ENCODE peak calls at places on chromosome 2, in seven cellular contexts. Q, N, F, H, Z, X and J are unnamed samples.

GRCh38 chr2:30670453-30670852 is 136.8 kb downstream of the CAPN13 start:
- DNase-seq in Q (no peak), N (peak; percentile 41), F (no peak), H (no peak), Z (no peak), X (no peak), J (peak; percentile 22)

GRCh38 chr2:19738707-19739106 is 163.1 kb downstream of the TTC32 start:
- DNase-seq in Q (no peak), N (no peak), F (peak; percentile 18), H (peak; percentile 74), Z (no peak), X (peak; percentile 49), J (peak; percentile 43)

GRCh38 chr2:133523406-133523805 is 44.9 kb downstream of the NCKAP5 start:
- DNase-seq in Q (no peak), N (no peak), F (no peak), H (no peak), Z (no peak), X (no peak), J (no peak)

GRCh38 chr2:214034417-214034816 is 376.4 kb upstream of the VWC2L start:
- DNase-seq in Q (no peak), N (peak; percentile 47), F (no peak), H (no peak), Z (peak; percentile 48), X (no peak), J (no peak)

GRCh38 chr2:159185401-159186130 is 100.9 kb downstream of the WDSUB1 start:
- DNase-seq in Q (peak; percentile 19), N (no peak), F (no peak), H (peak; percentile 41), Z (no peak), X (peak; percentile 13), J (peak; percentile 65)

GRCh38 chr2:69177785-69178636 is 165.0 kb downstream of the ANTXR1 start:
- DNase-seq in Q (peak; percentile 77), N (peak; percentile 98), F (peak; percentile 80), H (peak; percentile 88), Z (peak; percentile 95), X (peak; percentile 96), J (peak; percentile 99)

GRCh38 chr2:70123051-70123828 is 36.0 kb downstream of the PCBP1 start:
- DNase-seq in Q (no peak), N (peak; percentile 76), F (peak; percentile 43), H (peak; percentile 70), Z (peak; percentile 77), X (peak; percentile 80), J (peak; percentile 84)

GRCh38 chr2:118059919-118060478 is 28.3 kb upstream of the INSIG2 start:
- DNase-seq in Q (no peak), N (no peak), F (no peak), H (peak; percentile 98), Z (no peak), X (peak; percentile 84), J (peak; percentile 82)

GRCh38 chr2:75087726-75088125 is 111.6 kb downstream of the TACR1 start:
- DNase-seq in Q (no peak), N (no peak), F (no peak), H (no peak), Z (no peak), X (peak; percentile 29), J (no peak)

GRCh38 chr2:130289780-130290179 is 52.9 kb upstream of the IMP4 start:
- DNase-seq in Q (no peak), N (no peak), F (no peak), H (no peak), Z (no peak), X (no peak), J (no peak)

GRCh38 chr2:159134979-159135378 is 151.5 kb downstream of the WDSUB1 start:
- DNase-seq in Q (no peak), N (no peak), F (no peak), H (no peak), Z (no peak), X (no peak), J (no peak)

GRCh38 chr2:160901631-160902030 is 258.6 kb upstream of the TANK start:
- DNase-seq in Q (no peak), N (no peak), F (no peak), H (no peak), Z (no peak), X (peak; percentile 43), J (peak; percentile 63)

GRCh38 chr2:65300772-65301711 is 73.4 kb downstream of the ACTR2 start:
- DNase-seq in Q (no peak), N (no peak), F (peak; percentile 24), H (peak; percentile 92), Z (peak; percentile 84), X (peak; percentile 94), J (peak; percentile 70)

GRCh38 chr2:216041438-216041837 is 28.1 kb upstream of the MREG start:
- DNase-seq in Q (no peak), N (no peak), F (no peak), H (no peak), Z (no peak), X (no peak), J (no peak)

GRCh38 chr2:177474904-177475474 is 82.4 kb downstream of the AGPS start:
- DNase-seq in Q (no peak), N (no peak), F (no peak), H (peak; percentile 53), Z (no peak), X (peak; percentile 84), J (no peak)

GRCh38 chr2:170711774-170712652 is 3.1 kb upstream of the SP5 start:
- DNase-seq in Q (peak; percentile 50), N (peak; percentile 83), F (no peak), H (no peak), Z (no peak), X (no peak), J (peak; percentile 50)

GRCh38 chr2:220949476-220949875 is 622.6 kb downstream of the EPHA4 start:
- DNase-seq in Q (no peak), N (no peak), F (no peak), H (no peak), Z (no peak), X (no peak), J (no peak)

GRCh38 chr2:204033601-204034495 is 97.3 kb downstream of the ICOS start:
- DNase-seq in Q (no peak), N (no peak), F (no peak), H (no peak), Z (no peak), X (no peak), J (no peak)

GRCh38 chr2:128258218-128258617 is 60.5 kb downstream of the HS6ST1 start:
- DNase-seq in Q (no peak), N (no peak), F (no peak), H (no peak), Z (no peak), X (no peak), J (no peak)

GRCh38 chr2:113219889-113220641 is 46.3 kb downstream of the PSD4 start:
- DNase-seq in Q (peak; percentile 77), N (no peak), F (peak; percentile 84), H (peak; percentile 67), Z (no peak), X (peak; percentile 62), J (peak; percentile 76)

GRCh38 chr2:171185941-171186340 is 25.2 kb upstream of the TLK1 start:
- DNase-seq in Q (no peak), N (no peak), F (no peak), H (peak; percentile 83), Z (no peak), X (peak; percentile 84), J (peak; percentile 47)

GRCh38 chr2:96342085-96342484 is 6.5 kb downstream of the NCAPH start:
- DNase-seq in Q (peak; percentile 35), N (no peak), F (no peak), H (peak; percentile 82), Z (no peak), X (peak; percentile 90), J (no peak)

GRCh38 chr2:102871707-102872106 is 109.9 kb downstream of the TMEM182 start:
- DNase-seq in Q (no peak), N (no peak), F (no peak), H (no peak), Z (no peak), X (no peak), J (no peak)

GRCh38 chr2:88054300-88055048 is 1.1 kb downstream of the KRCC1 start:
- DNase-seq in Q (no peak), N (no peak), F (no peak), H (peak; percentile 17), Z (peak; percentile 79), X (peak; percentile 30), J (peak; percentile 28)

GRCh38 chr2:233379034-233379433 is 24.7 kb downstream of the DGKD start:
- DNase-seq in Q (no peak), N (no peak), F (no peak), H (no peak), Z (no peak), X (no peak), J (no peak)

DNA sequence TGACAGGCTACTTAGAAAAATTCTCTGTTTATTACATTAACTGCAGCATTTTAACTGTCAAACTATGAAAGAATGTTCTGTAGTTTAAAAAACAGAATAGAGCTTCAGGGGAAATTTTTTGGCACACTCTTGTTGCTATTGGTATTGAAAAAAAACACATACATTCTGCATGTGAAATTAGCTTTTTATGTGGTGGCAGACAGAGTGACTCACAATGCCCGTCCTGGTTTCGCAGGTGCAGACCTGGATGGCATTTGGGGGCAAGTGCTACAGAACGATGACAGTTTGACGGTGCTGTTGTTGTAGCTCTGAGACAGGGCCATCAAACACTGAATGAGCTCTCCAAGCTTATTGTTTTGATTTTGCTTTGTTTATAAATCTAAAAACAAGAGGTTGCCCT is 105.0 kb upstream of the MAP3K20 start:
- DNase-seq in Q (no peak), N (no peak), F (no peak), H (no peak), Z (no peak), X (no peak), J (no peak)
- TF ChIP-seq CTCF in Q (no peak), N (no peak), F (no peak), H (no peak), Z (no peak), X (no peak), J (no peak)

GRCh38 chr2:241859436-241860183 is 916 bp upstream of the PDCD1 start:
- DNase-seq in Q (no peak), N (no peak), F (peak; percentile 47), H (peak; percentile 32), Z (peak; percentile 80), X (peak; percentile 48), J (no peak)
- TF ChIP-seq CTCF in Q (peak; percentile 33), N (no peak), F (peak; percentile 27), H (peak; percentile 10), Z (peak; percentile 4), X (no peak), J (peak; percentile 44)

GRCh38 chr2:164700390-164700789 is 79.1 kb upstream of the GRB14 start:
- DNase-seq in Q (no peak), N (no peak), F (no peak), H (peak; percentile 15), Z (no peak), X (peak; percentile 70), J (no peak)

GRCh38 chr2:164701565-164701964 is 80.3 kb upstream of the GRB14 start:
- DNase-seq in Q (no peak), N (no peak), F (no peak), H (no peak), Z (no peak), X (no peak), J (no peak)

GRCh38 chr2:164706522-164706921 is 85.2 kb upstream of the GRB14 start:
- DNase-seq in Q (no peak), N (no peak), F (no peak), H (peak; percentile 87), Z (no peak), X (peak; percentile 57), J (no peak)

GRCh38 chr2:164705412-164706167 is 84.3 kb upstream of the GRB14 start:
- DNase-seq in Q (no peak), N (no peak), F (no peak), H (no peak), Z (no peak), X (no peak), J (no peak)

GRCh38 chr2:164703915-164704706 is 82.8 kb upstream of the GRB14 start:
- DNase-seq in Q (no peak), N (no peak), F (no peak), H (no peak), Z (no peak), X (no peak), J (no peak)
- TF ChIP-seq CTCF in Q (no peak), N (no peak), F (no peak), H (no peak), Z (no peak), X (no peak), J (no peak)

GRCh38 chr2:136104977-136105376 is 13.0 kb downstream of the CXCR4 start:
- DNase-seq in Q (peak; percentile 8), N (no peak), F (no peak), H (no peak), Z (no peak), X (no peak), J (no peak)
- TF ChIP-seq CTCF in Q (no peak), N (no peak), F (no peak), H (no peak), Z (no peak), X (no peak), J (no peak)